ENCODE peak calls at places on chromosome 21, in ten cellular contexts. One of them, this sample, is unnamed.

GRCh38 chr21:41283211-41283818 is 33.3 kb upstream of the FAM3B start:
- DNase-seq in AML-193: peak; percentile 78
- DNase-seq in Peyer's patch: peak; percentile 82
- DNase-seq in amniotic stem cell: peak; percentile 77
- DNase-seq in NCI-H2171 treated with DMSO at 0.1 percent for 48 hours: peak; percentile 57
- DNase-seq in Kasumi-1: peak; percentile 93
- DNase-seq in ELF-1: peak; percentile 39
- DNase-seq in posterior cingulate gyrus: no peak
- DNase-seq in NCI-H2029: peak; percentile 65
- DNase-seq in H9: peak; percentile 45
- DNase-seq in this sample: peak; percentile 49

GRCh38 chr21:45555557-45556301 is 13.5 kb upstream of the SLC19A1 start:
- DNase-seq in AML-193: peak; percentile 58
- DNase-seq in Peyer's patch: peak; percentile 93
- DNase-seq in amniotic stem cell: peak; percentile 61
- DNase-seq in NCI-H2171 treated with DMSO at 0.1 percent for 48 hours: peak; percentile 10
- DNase-seq in Kasumi-1: peak; percentile 18
- DNase-seq in ELF-1: peak; percentile 97
- DNase-seq in posterior cingulate gyrus: no peak
- DNase-seq in NCI-H2029: peak; percentile 16
- DNase-seq in H9: peak; percentile 92
- DNase-seq in this sample: peak; percentile 89

GRCh38 chr21:39332175-39332574 is 16.7 kb downstream of the HMGN1 start:
- DNase-seq in AML-193: no peak
- DNase-seq in Peyer's patch: no peak
- DNase-seq in amniotic stem cell: no peak
- DNase-seq in NCI-H2171 treated with DMSO at 0.1 percent for 48 hours: no peak
- DNase-seq in Kasumi-1: no peak
- DNase-seq in ELF-1: peak; percentile 55
- DNase-seq in posterior cingulate gyrus: no peak
- DNase-seq in NCI-H2029: no peak
- DNase-seq in H9: no peak
- DNase-seq in this sample: no peak

GRCh38 chr21:39822042-39822441 is 45.2 kb upstream of the PCP4 start:
- DNase-seq in AML-193: no peak
- DNase-seq in Peyer's patch: no peak
- DNase-seq in amniotic stem cell: no peak
- DNase-seq in NCI-H2171 treated with DMSO at 0.1 percent for 48 hours: no peak
- DNase-seq in Kasumi-1: no peak
- DNase-seq in ELF-1: no peak
- DNase-seq in posterior cingulate gyrus: no peak
- DNase-seq in NCI-H2029: no peak
- DNase-seq in H9: no peak
- DNase-seq in this sample: no peak

GRCh38 chr21:46116189-46116845 is 18.4 kb downstream of the COL6A2 start:
- DNase-seq in AML-193: no peak
- DNase-seq in Peyer's patch: peak; percentile 14
- DNase-seq in amniotic stem cell: no peak
- DNase-seq in NCI-H2171 treated with DMSO at 0.1 percent for 48 hours: no peak
- DNase-seq in Kasumi-1: no peak
- DNase-seq in ELF-1: no peak
- DNase-seq in posterior cingulate gyrus: peak; percentile 9
- DNase-seq in NCI-H2029: no peak
- DNase-seq in H9: peak; percentile 23
- DNase-seq in this sample: no peak

GRCh38 chr21:45386728-45387371 is 18.1 kb upstream of the COL18A1 start:
- DNase-seq in AML-193: no peak
- DNase-seq in Peyer's patch: no peak
- DNase-seq in amniotic stem cell: peak; percentile 70
- DNase-seq in NCI-H2171 treated with DMSO at 0.1 percent for 48 hours: no peak
- DNase-seq in Kasumi-1: no peak
- DNase-seq in ELF-1: peak; percentile 53
- DNase-seq in posterior cingulate gyrus: peak; percentile 8
- DNase-seq in NCI-H2029: no peak
- DNase-seq in H9: no peak
- DNase-seq in this sample: no peak

GRCh38 chr21:42006765-42007164 is 3.4 kb downstream of the ZBTB21 start:
- DNase-seq in AML-193: no peak
- DNase-seq in Peyer's patch: no peak
- DNase-seq in amniotic stem cell: no peak
- DNase-seq in NCI-H2171 treated with DMSO at 0.1 percent for 48 hours: no peak
- DNase-seq in Kasumi-1: no peak
- DNase-seq in ELF-1: no peak
- DNase-seq in posterior cingulate gyrus: no peak
- DNase-seq in NCI-H2029: no peak
- DNase-seq in H9: no peak
- DNase-seq in this sample: no peak

GRCh38 chr21:25313891-25314646 is 293.2 kb downstream of the MRPL39 start:
- DNase-seq in AML-193: peak; percentile 30
- DNase-seq in Peyer's patch: no peak
- DNase-seq in amniotic stem cell: no peak
- DNase-seq in NCI-H2171 treated with DMSO at 0.1 percent for 48 hours: no peak
- DNase-seq in Kasumi-1: peak; percentile 47
- DNase-seq in ELF-1: no peak
- DNase-seq in posterior cingulate gyrus: no peak
- DNase-seq in NCI-H2029: no peak
- DNase-seq in H9: no peak
- DNase-seq in this sample: no peak

GRCh38 chr21:15455819-15456462 is 273.8 kb upstream of the USP25 start:
- DNase-seq in AML-193: no peak
- DNase-seq in Peyer's patch: peak; percentile 88
- DNase-seq in amniotic stem cell: no peak
- DNase-seq in NCI-H2171 treated with DMSO at 0.1 percent for 48 hours: no peak
- DNase-seq in Kasumi-1: no peak
- DNase-seq in ELF-1: no peak
- DNase-seq in posterior cingulate gyrus: no peak
- DNase-seq in NCI-H2029: no peak
- DNase-seq in H9: no peak
- DNase-seq in this sample: no peak

GRCh38 chr21:20882462-20883415 is 115.5 kb upstream of the NCAM2 start:
- DNase-seq in AML-193: peak; percentile 36
- DNase-seq in Peyer's patch: no peak
- DNase-seq in amniotic stem cell: no peak
- DNase-seq in NCI-H2171 treated with DMSO at 0.1 percent for 48 hours: peak; percentile 29
- DNase-seq in Kasumi-1: peak; percentile 66
- DNase-seq in ELF-1: peak; percentile 43
- DNase-seq in posterior cingulate gyrus: no peak
- DNase-seq in NCI-H2029: peak; percentile 52
- DNase-seq in H9: peak; percentile 39
- DNase-seq in this sample: peak; percentile 47

GRCh38 chr21:45523411-45524101 is 18.7 kb downstream of the SLC19A1 start:
- DNase-seq in AML-193: no peak
- DNase-seq in Peyer's patch: peak; percentile 44
- DNase-seq in amniotic stem cell: no peak
- DNase-seq in NCI-H2171 treated with DMSO at 0.1 percent for 48 hours: peak; percentile 21
- DNase-seq in Kasumi-1: no peak
- DNase-seq in ELF-1: no peak
- DNase-seq in posterior cingulate gyrus: no peak
- DNase-seq in NCI-H2029: no peak
- DNase-seq in H9: no peak
- DNase-seq in this sample: peak; percentile 24

GRCh38 chr21:46650476-46651098 is 15.1 kb downstream of the PRMT2 start:
- DNase-seq in AML-193: no peak
- DNase-seq in Peyer's patch: no peak
- DNase-seq in amniotic stem cell: no peak
- DNase-seq in NCI-H2171 treated with DMSO at 0.1 percent for 48 hours: no peak
- DNase-seq in Kasumi-1: no peak
- DNase-seq in ELF-1: no peak
- DNase-seq in posterior cingulate gyrus: no peak
- DNase-seq in NCI-H2029: no peak
- DNase-seq in H9: no peak
- DNase-seq in this sample: no peak

GRCh38 chr21:34200288-34200905 is 127.0 kb downstream of the MRPS6 start:
- DNase-seq in AML-193: peak; percentile 75
- DNase-seq in Peyer's patch: no peak
- DNase-seq in amniotic stem cell: no peak
- DNase-seq in NCI-H2171 treated with DMSO at 0.1 percent for 48 hours: no peak
- DNase-seq in Kasumi-1: peak; percentile 72
- DNase-seq in ELF-1: no peak
- DNase-seq in posterior cingulate gyrus: no peak
- DNase-seq in NCI-H2029: no peak
- DNase-seq in H9: no peak
- DNase-seq in this sample: no peak

GRCh38 chr21:38938343-38938742 is 132.6 kb downstream of the ETS2 start:
- DNase-seq in AML-193: no peak
- DNase-seq in Peyer's patch: peak; percentile 45
- DNase-seq in amniotic stem cell: no peak
- DNase-seq in NCI-H2171 treated with DMSO at 0.1 percent for 48 hours: no peak
- DNase-seq in Kasumi-1: no peak
- DNase-seq in ELF-1: peak; percentile 36
- DNase-seq in posterior cingulate gyrus: no peak
- DNase-seq in NCI-H2029: peak; percentile 58
- DNase-seq in H9: no peak
- DNase-seq in this sample: no peak

GRCh38 chr21:35635261-35635660 is 425.1 kb downstream of the SETD4 start:
- DNase-seq in AML-193: no peak
- DNase-seq in Peyer's patch: no peak
- DNase-seq in amniotic stem cell: peak; percentile 48
- DNase-seq in NCI-H2171 treated with DMSO at 0.1 percent for 48 hours: no peak
- DNase-seq in Kasumi-1: no peak
- DNase-seq in ELF-1: no peak
- DNase-seq in posterior cingulate gyrus: no peak
- DNase-seq in NCI-H2029: no peak
- DNase-seq in H9: no peak
- DNase-seq in this sample: no peak

GRCh38 chr21:24994717-24995116 is 612.6 kb downstream of the MRPL39 start:
- DNase-seq in AML-193: no peak
- DNase-seq in Peyer's patch: no peak
- DNase-seq in amniotic stem cell: no peak
- DNase-seq in NCI-H2171 treated with DMSO at 0.1 percent for 48 hours: no peak
- DNase-seq in Kasumi-1: no peak
- DNase-seq in ELF-1: no peak
- DNase-seq in posterior cingulate gyrus: no peak
- DNase-seq in NCI-H2029: no peak
- DNase-seq in H9: no peak
- DNase-seq in this sample: no peak

GRCh38 chr21:45513003-45513706 is 29.1 kb downstream of the SLC19A1 start:
- DNase-seq in AML-193: no peak
- DNase-seq in Peyer's patch: no peak
- DNase-seq in amniotic stem cell: no peak
- DNase-seq in NCI-H2171 treated with DMSO at 0.1 percent for 48 hours: no peak
- DNase-seq in Kasumi-1: no peak
- DNase-seq in ELF-1: no peak
- DNase-seq in posterior cingulate gyrus: no peak
- DNase-seq in NCI-H2029: no peak
- DNase-seq in H9: no peak
- DNase-seq in this sample: peak; percentile 91

GRCh38 chr21:42191978-42192595 is 26.9 kb upstream of the ABCG1 start:
- DNase-seq in AML-193: no peak
- DNase-seq in Peyer's patch: no peak
- DNase-seq in amniotic stem cell: no peak
- DNase-seq in NCI-H2171 treated with DMSO at 0.1 percent for 48 hours: peak; percentile 20
- DNase-seq in Kasumi-1: no peak
- DNase-seq in ELF-1: no peak
- DNase-seq in posterior cingulate gyrus: no peak
- DNase-seq in NCI-H2029: no peak
- DNase-seq in H9: no peak
- DNase-seq in this sample: no peak

GRCh38 chr21:41360072-41360821 is 1.6 kb upstream of the MX2 start:
- DNase-seq in AML-193: no peak
- DNase-seq in Peyer's patch: peak; percentile 82
- DNase-seq in amniotic stem cell: no peak
- DNase-seq in NCI-H2171 treated with DMSO at 0.1 percent for 48 hours: no peak
- DNase-seq in Kasumi-1: no peak
- DNase-seq in ELF-1: peak; percentile 66
- DNase-seq in posterior cingulate gyrus: no peak
- DNase-seq in NCI-H2029: peak; percentile 70
- DNase-seq in H9: peak; percentile 64
- DNase-seq in this sample: peak; percentile 79

This sample was measured in stomach.